ENCODE peak calls at places on chromosomes 4 and X, in nine cellular contexts. One of them, this sample, is unnamed.

GRCh38 chr4:101970555-101970954 is 180.0 kb downstream of the BANK1 start:
- DNase-seq in tibial nerve: no peak
- DNase-seq in heart left ventricle: no peak
- DNase-seq in transverse colon: no peak
- DNase-seq in spleen: no peak
- DNase-seq in ovary: no peak
- DNase-seq in Peyer's patch: no peak
- DNase-seq in upper lobe of left lung: no peak
- DNase-seq in thyroid gland: no peak
- DNase-seq in this sample: no peak

GRCh38 chrX:41973208-41973607 is 49.9 kb upstream of the CASK start:
- DNase-seq in tibial nerve: no peak
- DNase-seq in heart left ventricle: no peak
- DNase-seq in transverse colon: no peak
- DNase-seq in spleen: no peak
- DNase-seq in ovary: no peak
- DNase-seq in Peyer's patch: no peak
- DNase-seq in upper lobe of left lung: no peak
- DNase-seq in thyroid gland: no peak
- DNase-seq in this sample: no peak

GRCh38 chr4:128601992-128602695 is 207.4 kb upstream of the JADE1 start:
- DNase-seq in tibial nerve: no peak
- DNase-seq in heart left ventricle: peak; percentile 37
- DNase-seq in transverse colon: no peak
- DNase-seq in spleen: no peak
- DNase-seq in ovary: peak; percentile 41
- DNase-seq in Peyer's patch: no peak
- DNase-seq in upper lobe of left lung: no peak
- DNase-seq in thyroid gland: peak; percentile 42
- DNase-seq in this sample: no peak

GRCh38 chrX:19954707-19955106 is 36.2 kb downstream of the BCLAF3 start:
- DNase-seq in tibial nerve: no peak
- DNase-seq in heart left ventricle: no peak
- DNase-seq in transverse colon: no peak
- DNase-seq in spleen: no peak
- DNase-seq in ovary: no peak
- DNase-seq in Peyer's patch: no peak
- DNase-seq in upper lobe of left lung: no peak
- DNase-seq in thyroid gland: no peak
- DNase-seq in this sample: no peak

GRCh38 chr4:163332526-163333405 is at the start of gene NPY1R:
- DNase-seq in tibial nerve: peak; percentile 38
- DNase-seq in heart left ventricle: peak; percentile 70
- DNase-seq in transverse colon: peak; percentile 75
- DNase-seq in spleen: peak; percentile 81
- DNase-seq in ovary: peak; percentile 18
- DNase-seq in Peyer's patch: peak; percentile 72
- DNase-seq in upper lobe of left lung: peak; percentile 78
- DNase-seq in thyroid gland: peak; percentile 74
- DNase-seq in this sample: peak; percentile 55

GRCh38 chr4:48334900-48335384 is 6.4 kb upstream of the SLAIN2 start:
- DNase-seq in tibial nerve: no peak
- DNase-seq in heart left ventricle: no peak
- DNase-seq in transverse colon: no peak
- DNase-seq in spleen: no peak
- DNase-seq in ovary: no peak
- DNase-seq in Peyer's patch: no peak
- DNase-seq in upper lobe of left lung: no peak
- DNase-seq in thyroid gland: no peak
- DNase-seq in this sample: no peak

GRCh38 chr4:39698424-39699009 is 581 bp downstream of the UBE2K start:
- DNase-seq in tibial nerve: peak; percentile 17
- DNase-seq in heart left ventricle: peak; percentile 47
- DNase-seq in transverse colon: peak; percentile 59
- DNase-seq in spleen: peak; percentile 90
- DNase-seq in ovary: peak; percentile 48
- DNase-seq in Peyer's patch: peak; percentile 75
- DNase-seq in upper lobe of left lung: peak; percentile 58
- DNase-seq in thyroid gland: peak; percentile 57
- DNase-seq in this sample: peak; percentile 41

GRCh38 chr4:141375855-141376254 is 155.2 kb downstream of the ZNF330 start:
- DNase-seq in tibial nerve: no peak
- DNase-seq in heart left ventricle: no peak
- DNase-seq in transverse colon: no peak
- DNase-seq in spleen: no peak
- DNase-seq in ovary: no peak
- DNase-seq in Peyer's patch: no peak
- DNase-seq in upper lobe of left lung: peak; percentile 24
- DNase-seq in thyroid gland: peak; percentile 62
- DNase-seq in this sample: no peak

GRCh38 chrX:12210921-12211320 is 72.6 kb downstream of the FRMPD4 start:
- DNase-seq in tibial nerve: no peak
- DNase-seq in heart left ventricle: no peak
- DNase-seq in transverse colon: no peak
- DNase-seq in spleen: no peak
- DNase-seq in ovary: no peak
- DNase-seq in Peyer's patch: no peak
- DNase-seq in upper lobe of left lung: no peak
- DNase-seq in thyroid gland: no peak
- DNase-seq in this sample: no peak

GRCh38 chrX:115142057-115142456 is 47.2 kb upstream of the RBMXL3 start:
- DNase-seq in tibial nerve: no peak
- DNase-seq in heart left ventricle: no peak
- DNase-seq in transverse colon: no peak
- DNase-seq in spleen: no peak
- DNase-seq in ovary: no peak
- DNase-seq in Peyer's patch: no peak
- DNase-seq in upper lobe of left lung: no peak
- DNase-seq in thyroid gland: no peak
- DNase-seq in this sample: no peak

GRCh38 chrX:125681507-125681906 is 361.8 kb downstream of the TEX13C start:
- DNase-seq in tibial nerve: no peak
- DNase-seq in heart left ventricle: no peak
- DNase-seq in transverse colon: no peak
- DNase-seq in spleen: no peak
- DNase-seq in ovary: no peak
- DNase-seq in Peyer's patch: no peak
- DNase-seq in upper lobe of left lung: no peak
- DNase-seq in thyroid gland: no peak
- DNase-seq in this sample: no peak

GRCh38 chrX:65407157-65407626 is 127.4 kb downstream of the LAS1L start:
- DNase-seq in tibial nerve: no peak
- DNase-seq in heart left ventricle: no peak
- DNase-seq in transverse colon: no peak
- DNase-seq in spleen: no peak
- DNase-seq in ovary: no peak
- DNase-seq in Peyer's patch: no peak
- DNase-seq in upper lobe of left lung: no peak
- DNase-seq in thyroid gland: no peak
- DNase-seq in this sample: no peak

GRCh38 chr4:174214102-174214878 is 69.2 kb downstream of the FBXO8 start:
- DNase-seq in tibial nerve: no peak
- DNase-seq in heart left ventricle: no peak
- DNase-seq in transverse colon: no peak
- DNase-seq in spleen: no peak
- DNase-seq in ovary: no peak
- DNase-seq in Peyer's patch: no peak
- DNase-seq in upper lobe of left lung: no peak
- DNase-seq in thyroid gland: no peak
- DNase-seq in this sample: no peak

GRCh38 chr4:145920205-145920604 is 18.4 kb downstream of the ZNF827 start:
- DNase-seq in tibial nerve: no peak
- DNase-seq in heart left ventricle: no peak
- DNase-seq in transverse colon: no peak
- DNase-seq in spleen: no peak
- DNase-seq in ovary: peak; percentile 34
- DNase-seq in Peyer's patch: no peak
- DNase-seq in upper lobe of left lung: no peak
- DNase-seq in thyroid gland: no peak
- DNase-seq in this sample: peak; percentile 30

GRCh38 chrX:57918750-57919436 is 8.6 kb upstream of the ZXDA start:
- DNase-seq in tibial nerve: no peak
- DNase-seq in heart left ventricle: no peak
- DNase-seq in transverse colon: peak; percentile 27
- DNase-seq in spleen: no peak
- DNase-seq in ovary: no peak
- DNase-seq in Peyer's patch: no peak
- DNase-seq in upper lobe of left lung: no peak
- DNase-seq in thyroid gland: peak; percentile 7
- DNase-seq in this sample: peak; percentile 21

GRCh38 chr4:99708551-99708950 is 50.9 kb upstream of the C4orf54 start:
- DNase-seq in tibial nerve: no peak
- DNase-seq in heart left ventricle: no peak
- DNase-seq in transverse colon: no peak
- DNase-seq in spleen: no peak
- DNase-seq in ovary: no peak
- DNase-seq in Peyer's patch: no peak
- DNase-seq in upper lobe of left lung: no peak
- DNase-seq in thyroid gland: no peak
- DNase-seq in this sample: no peak

GRCh38 chr4:15729910-15730533 is 27.2 kb downstream of the BST1 start:
- DNase-seq in tibial nerve: no peak
- DNase-seq in heart left ventricle: no peak
- DNase-seq in transverse colon: no peak
- DNase-seq in spleen: no peak
- DNase-seq in ovary: no peak
- DNase-seq in Peyer's patch: peak; percentile 61
- DNase-seq in upper lobe of left lung: no peak
- DNase-seq in thyroid gland: no peak
- DNase-seq in this sample: no peak

GRCh38 chr4:165563851-165564250 is 185.0 kb downstream of the CPE start:
- DNase-seq in tibial nerve: no peak
- DNase-seq in heart left ventricle: no peak
- DNase-seq in transverse colon: no peak
- DNase-seq in spleen: no peak
- DNase-seq in ovary: no peak
- DNase-seq in Peyer's patch: no peak
- DNase-seq in upper lobe of left lung: no peak
- DNase-seq in thyroid gland: no peak
- DNase-seq in this sample: no peak

GRCh38 chr4:159205462-159205861 is 102.6 kb downstream of the RAPGEF2 start:
- DNase-seq in tibial nerve: no peak
- DNase-seq in heart left ventricle: no peak
- DNase-seq in transverse colon: no peak
- DNase-seq in spleen: no peak
- DNase-seq in ovary: no peak
- DNase-seq in Peyer's patch: no peak
- DNase-seq in upper lobe of left lung: no peak
- DNase-seq in thyroid gland: no peak
- DNase-seq in this sample: no peak

GRCh38 chr4:159210975-159211374 is 108.1 kb downstream of the RAPGEF2 start:
- DNase-seq in tibial nerve: no peak
- DNase-seq in heart left ventricle: no peak
- DNase-seq in transverse colon: no peak
- DNase-seq in spleen: no peak
- DNase-seq in ovary: no peak
- DNase-seq in Peyer's patch: no peak
- DNase-seq in upper lobe of left lung: no peak
- DNase-seq in thyroid gland: no peak
- DNase-seq in this sample: no peak

GRCh38 chr4:159204566-159204965 is 101.7 kb downstream of the RAPGEF2 start:
- DNase-seq in tibial nerve: no peak
- DNase-seq in heart left ventricle: no peak
- DNase-seq in transverse colon: no peak
- DNase-seq in spleen: no peak
- DNase-seq in ovary: no peak
- DNase-seq in Peyer's patch: no peak
- DNase-seq in upper lobe of left lung: no peak
- DNase-seq in thyroid gland: no peak
- DNase-seq in this sample: no peak

GRCh38 chr4:159209249-159209648 is 106.4 kb downstream of the RAPGEF2 start:
- DNase-seq in tibial nerve: no peak
- DNase-seq in heart left ventricle: no peak
- DNase-seq in transverse colon: no peak
- DNase-seq in spleen: no peak
- DNase-seq in ovary: no peak
- DNase-seq in Peyer's patch: no peak
- DNase-seq in upper lobe of left lung: no peak
- DNase-seq in thyroid gland: no peak
- DNase-seq in this sample: no peak

GRCh38 chr4:159206427-159206871 is 103.6 kb downstream of the RAPGEF2 start:
- DNase-seq in tibial nerve: no peak
- DNase-seq in heart left ventricle: no peak
- DNase-seq in transverse colon: no peak
- DNase-seq in spleen: no peak
- DNase-seq in ovary: no peak
- DNase-seq in Peyer's patch: no peak
- DNase-seq in upper lobe of left lung: no peak
- DNase-seq in thyroid gland: no peak
- DNase-seq in this sample: no peak
- H3K27ac ChIP-seq in tibial nerve: no peak overlapping the region
- H3K27ac ChIP-seq in heart left ventricle: no peak overlapping the region
- H3K27ac ChIP-seq in transverse colon: no peak overlapping the region
- H3K27ac ChIP-seq in spleen: peak overlapping the region; percentile 45
- H3K27ac ChIP-seq in ovary: no peak overlapping the region
- H3K27ac ChIP-seq in Peyer's patch: no peak overlapping the region
- H3K27ac ChIP-seq in upper lobe of left lung: no peak overlapping the region
- H3K27ac ChIP-seq in thyroid gland: no peak overlapping the region
- H3K27ac ChIP-seq in this sample: no peak overlapping the region

GRCh38 chr4:76213415-76214268 is at the start of gene SCARB2:
- DNase-seq in tibial nerve: peak; percentile 76
- DNase-seq in heart left ventricle: peak; percentile 94
- DNase-seq in transverse colon: peak; percentile 91
- DNase-seq in spleen: peak; percentile 97
- DNase-seq in ovary: peak; percentile 85
- DNase-seq in Peyer's patch: peak; percentile 93
- DNase-seq in upper lobe of left lung: peak; percentile 91
- DNase-seq in thyroid gland: peak; percentile 91
- DNase-seq in this sample: peak; percentile 86
- H3K4me1 ChIP-seq in tibial nerve: peaks cover 55% of the 10 kb centered on the region
- H3K4me1 ChIP-seq in heart left ventricle: peaks cover 69% of the 10 kb centered on the region
- H3K4me1 ChIP-seq in transverse colon: peaks cover 52% of the 10 kb centered on the region
- H3K4me1 ChIP-seq in spleen: peaks cover 50% of the 10 kb centered on the region
- H3K4me1 ChIP-seq in ovary: peaks cover 19% of the 10 kb centered on the region
- H3K4me1 ChIP-seq in Peyer's patch: peaks cover 4% of the 10 kb centered on the region
- H3K4me1 ChIP-seq in upper lobe of left lung: peaks cover 58% of the 10 kb centered on the region
- H3K4me1 ChIP-seq in thyroid gland: peaks cover 61% of the 10 kb centered on the region
- H3K4me1 ChIP-seq in this sample: peaks cover 6% of the 10 kb centered on the region

GRCh38 chrX:154750301-154751120 is at the start of gene GAB3:
- DNase-seq in tibial nerve: no peak
- DNase-seq in heart left ventricle: peak; percentile 61
- DNase-seq in transverse colon: peak; percentile 46
- DNase-seq in spleen: peak; percentile 92
- DNase-seq in ovary: no peak
- DNase-seq in Peyer's patch: peak; percentile 66
- DNase-seq in upper lobe of left lung: no peak
- DNase-seq in thyroid gland: peak; percentile 48
- DNase-seq in this sample: no peak
- TF ChIP-seq POLR2A in tibial nerve: no peak
- TF ChIP-seq POLR2A in heart left ventricle: no peak
- TF ChIP-seq POLR2A in transverse colon: no peak
- TF ChIP-seq POLR2A in spleen: no peak
- TF ChIP-seq POLR2A in ovary: no peak
- TF ChIP-seq POLR2A in Peyer's patch: no peak
- TF ChIP-seq POLR2A in upper lobe of left lung: no peak
- TF ChIP-seq POLR2A in thyroid gland: no peak
- TF ChIP-seq POLR2A in this sample: no peak

DNA sequence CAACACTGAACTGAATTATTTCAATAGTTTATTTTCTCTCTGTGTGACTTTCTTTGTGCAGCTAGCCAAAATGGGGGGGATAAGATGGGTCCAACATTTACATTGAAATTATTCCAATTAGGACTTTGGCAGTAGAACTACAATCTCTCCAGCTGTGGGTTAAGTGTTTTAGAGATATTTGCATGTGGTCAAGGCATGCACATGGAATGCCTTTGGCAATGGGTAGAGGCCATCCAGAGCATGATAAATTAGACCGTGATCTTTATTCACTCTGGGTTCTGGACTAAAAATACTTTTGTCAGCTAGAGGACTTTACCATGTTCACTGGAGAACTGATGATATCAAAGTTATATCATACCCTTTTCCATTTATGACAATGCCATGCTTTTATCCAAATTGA is 107.9 kb upstream of the ELOVL6 start:
- DNase-seq in tibial nerve: no peak
- DNase-seq in heart left ventricle: no peak
- DNase-seq in transverse colon: no peak
- DNase-seq in spleen: no peak
- DNase-seq in ovary: no peak
- DNase-seq in Peyer's patch: no peak
- DNase-seq in upper lobe of left lung: no peak
- DNase-seq in thyroid gland: no peak
- DNase-seq in this sample: no peak
- H3K27ac ChIP-seq in tibial nerve: no peak overlapping the region
- H3K27ac ChIP-seq in heart left ventricle: no peak overlapping the region
- H3K27ac ChIP-seq in transverse colon: no peak overlapping the region
- H3K27ac ChIP-seq in spleen: no peak overlapping the region
- H3K27ac ChIP-seq in ovary: no peak overlapping the region
- H3K27ac ChIP-seq in Peyer's patch: no peak overlapping the region
- H3K27ac ChIP-seq in upper lobe of left lung: no peak overlapping the region
- H3K27ac ChIP-seq in thyroid gland: no peak overlapping the region
- H3K27ac ChIP-seq in this sample: no peak overlapping the region

This sample was measured in uterus.